ENCODE peak calls at places on chromosomes 2 and 18, in nine cellular contexts. J is fibroblast of mammary gland; Y is NCI-H460; K is NCI-H1417 treated with DMSO at 0.1 percent for 48 hours; V is activated CD4-positive, alpha-beta T cell treated with anti-CD3 and anti-CD28 coated beads, Interleukin-2, amount 50 U/mL, for 1 hour; Z is activated T-cell treated with anti-CD3 and anti-CD28 coated beads for 1 hour; Q is EL; H is NCI-H1092 treated with DMSO at 0.1 percent for 48 hours; B is smooth muscle cell of the brain vasculature. T is an unnamed sample.

GRCh38 chr2:3656762-3657691 is 973 bp upstream of the ALLC start:
- DNase-seq in J (no peak), Y (no peak), K (no peak), V (no peak), Z (no peak), Q (no peak), H (no peak), B (peak), T (no peak)

GRCh38 chr2:98768765-98769476 is 38.0 kb upstream of the MGAT4A start:
- DNase-seq in J (no peak), Y (no peak), K (no peak), V (no peak), Z (no peak), Q (peak), H (peak), B (peak), T (no peak)

GRCh38 chr18:8754995-8755955 is 49.9 kb downstream of the MTCL1 start:
- DNase-seq in J (peak), Y (no peak), K (no peak), V (peak), Z (peak), Q (peak), H (no peak), B (no peak), T (peak)

GRCh38 chr2:33425660-33426059 is 50.8 kb upstream of the RASGRP3 start:
- DNase-seq in J (peak), Y (no peak), K (no peak), V (no peak), Z (no peak), Q (peak), H (no peak), B (no peak), T (no peak)

GRCh38 chr2:195542067-195542466 is 115.0 kb upstream of the SLC39A10 start:
- DNase-seq in J (no peak), Y (no peak), K (no peak), V (no peak), Z (no peak), Q (no peak), H (no peak), B (no peak), T (no peak)

GRCh38 chr18:22214731-22215528 is 45.5 kb downstream of the GATA6 start:
- DNase-seq in J (peak), Y (no peak), K (no peak), V (no peak), Z (no peak), Q (peak), H (no peak), B (no peak), T (no peak)

GRCh38 chr2:205903549-205904129 is 182.3 kb downstream of the INO80D start:
- DNase-seq in J (no peak), Y (peak), K (no peak), V (no peak), Z (no peak), Q (peak), H (no peak), B (no peak), T (no peak)

GRCh38 chr2:44807344-44808025 is 134.0 kb upstream of the SIX3 start:
- DNase-seq in J (no peak), Y (no peak), K (no peak), V (no peak), Z (no peak), Q (no peak), H (no peak), B (no peak), T (no peak)

GRCh38 chr2:175726213-175726612 is 275.9 kb downstream of the LNPK start:
- DNase-seq in J (peak), Y (no peak), K (no peak), V (no peak), Z (no peak), Q (peak), H (no peak), B (no peak), T (no peak)

GRCh38 chr2:122029945-122030344 is 274.5 kb downstream of the TSN start:
- DNase-seq in J (no peak), Y (no peak), K (no peak), V (no peak), Z (no peak), Q (no peak), H (no peak), B (no peak), T (no peak)

GRCh38 chr2:241007111-241007510 is 8.7 kb downstream of the SNED1 start:
- DNase-seq in J (no peak), Y (no peak), K (no peak), V (no peak), Z (no peak), Q (no peak), H (no peak), B (no peak), T (no peak)

GRCh38 chr18:70288171-70288850 is 534 bp upstream of the SOCS6 start:
- DNase-seq in J (peak), Y (no peak), K (no peak), V (no peak), Z (no peak), Q (peak), H (peak), B (no peak), T (no peak)

GRCh38 chr2:234880551-234881211 is 71.1 kb upstream of the SH3BP4 start:
- DNase-seq in J (peak), Y (peak), K (no peak), V (no peak), Z (no peak), Q (peak), H (no peak), B (no peak), T (no peak)

GRCh38 chr2:145431181-145431951 is 911.4 kb upstream of the ZEB2 start:
- DNase-seq in J (no peak), Y (no peak), K (peak), V (no peak), Z (no peak), Q (no peak), H (peak), B (no peak), T (no peak)

GRCh38 chr2:241961454-241961853 is 91.9 kb downstream of the RTP5 start:
- DNase-seq in J (no peak), Y (no peak), K (no peak), V (no peak), Z (no peak), Q (no peak), H (no peak), B (no peak), T (no peak)

GRCh38 chr2:43737097-43737854 is 36.6 kb upstream of the DYNC2LI1 start:
- DNase-seq in J (peak), Y (no peak), K (no peak), V (no peak), Z (no peak), Q (peak), H (no peak), B (peak), T (no peak)

GRCh38 chr18:44458777-44459176 is 221.9 kb upstream of the SETBP1 start:
- DNase-seq in J (peak), Y (peak), K (no peak), V (no peak), Z (no peak), Q (peak), H (no peak), B (no peak), T (no peak)

GRCh38 chr2:128792476-128793054 is 473.9 kb upstream of the HS6ST1 start:
- DNase-seq in J (no peak), Y (no peak), K (no peak), V (no peak), Z (no peak), Q (no peak), H (no peak), B (no peak), T (no peak)

GRCh38 chr2:230023313-230023712 is 45.4 kb downstream of the SLC16A14 start:
- DNase-seq in J (no peak), Y (no peak), K (no peak), V (no peak), Z (no peak), Q (no peak), H (no peak), B (no peak), T (no peak)

GRCh38 chr18:21406111-21406510 is 164.1 kb downstream of the GREB1L start:
- DNase-seq in J (peak), Y (no peak), K (no peak), V (no peak), Z (no peak), Q (peak), H (no peak), B (no peak), T (no peak)

GRCh38 chr2:43209204-43209717 is 17.1 kb downstream of the ZFP36L2 start:
- DNase-seq in J (no peak), Y (no peak), K (no peak), V (no peak), Z (no peak), Q (no peak), H (no peak), B (no peak), T (no peak)

GRCh38 chr18:12287684-12288405 is 20.2 kb upstream of the TUBB6 start:
- DNase-seq in J (peak), Y (peak), K (no peak), V (no peak), Z (no peak), Q (peak), H (no peak), B (no peak), T (no peak)